ENCODE peak calls at places on chromosomes 1 and 21, in seven cellular contexts. P, U, B, J, S, O and K are unnamed samples.

GRCh38 chr1:155174334-155175280 is 958 bp downstream of the TRIM46 start:
- DNase-seq in P (peak), U (peak), B (no peak), J (no peak), S (peak), O (no peak), K (no peak)

GRCh38 chr21:42306366-42307035 is 8.7 kb downstream of the TFF3 start:
- DNase-seq in P (peak), U (no peak), B (no peak), J (no peak), S (no peak), O (no peak), K (no peak)

GRCh38 chr1:201480231-201481003 is 11.4 kb upstream of the PHLDA3 start:
- DNase-seq in P (peak), U (peak), B (peak), J (peak), S (peak), O (peak), K (peak)

GRCh38 chr1:31788138-31788824 is 24.1 kb upstream of the ADGRB2 start:
- DNase-seq in P (peak), U (peak), B (peak), J (peak), S (peak), O (peak), K (peak)

GRCh38 chr1:221791846-221792245 is 50.0 kb upstream of the DUSP10 start:
- DNase-seq in P (no peak), U (no peak), B (no peak), J (no peak), S (no peak), O (no peak), K (no peak)

GRCh38 chr1:67978988-67979516 is 71.4 kb downstream of the DIRAS3 start:
- DNase-seq in P (no peak), U (no peak), B (peak), J (no peak), S (no peak), O (no peak), K (peak)

GRCh38 chr1:83901547-83902155 is 97.3 kb downstream of the TTLL7 start:
- DNase-seq in P (peak), U (no peak), B (peak), J (no peak), S (no peak), O (no peak), K (peak)

GRCh38 chr1:200040516-200041138 is 13.1 kb downstream of the NR5A2 start:
- DNase-seq in P (no peak), U (no peak), B (no peak), J (no peak), S (peak), O (no peak), K (no peak)

GRCh38 chr1:154502066-154502741 is at the start of the genes SHE and TDRD10:
- DNase-seq in P (no peak), U (no peak), B (no peak), J (no peak), S (peak), O (peak), K (no peak)

GRCh38 chr1:47563206-47563605 is 125.4 kb downstream of the FOXD2 start:
- DNase-seq in P (no peak), U (no peak), B (no peak), J (peak), S (no peak), O (no peak), K (no peak)

GRCh38 chr1:27111771-27112573 is 43.0 kb downstream of the SLC9A1 start:
- DNase-seq in P (peak), U (peak), B (peak), J (peak), S (no peak), O (peak), K (peak)

DNA sequence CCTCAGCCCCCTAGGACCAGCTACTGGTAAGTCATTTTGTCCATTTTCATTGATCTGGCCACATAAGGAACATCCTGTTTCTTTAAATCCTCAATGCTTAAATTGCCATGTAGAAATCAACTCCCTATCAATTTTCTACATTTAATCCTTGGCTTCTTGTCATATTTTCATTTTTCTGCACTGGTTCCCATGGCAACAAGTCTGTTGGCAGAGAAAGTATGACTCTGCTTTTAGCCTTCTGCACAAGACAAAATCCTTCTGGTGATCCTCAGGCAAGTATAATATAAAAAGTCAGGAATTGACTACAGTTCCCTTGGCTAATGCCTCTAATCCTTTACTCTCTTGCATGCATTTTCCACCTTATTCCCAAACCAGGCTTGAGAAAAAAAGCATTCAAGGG is 65.0 kb downstream of the LRRC40 start:
- DNase-seq in P (no peak), U (no peak), B (no peak), J (no peak), S (no peak), O (no peak), K (no peak)
- H3K4me3 ChIP-seq in P (no peak), U (no peak), B (no peak), J (no peak), S (no peak), O (no peak), K (no peak)

DNA sequence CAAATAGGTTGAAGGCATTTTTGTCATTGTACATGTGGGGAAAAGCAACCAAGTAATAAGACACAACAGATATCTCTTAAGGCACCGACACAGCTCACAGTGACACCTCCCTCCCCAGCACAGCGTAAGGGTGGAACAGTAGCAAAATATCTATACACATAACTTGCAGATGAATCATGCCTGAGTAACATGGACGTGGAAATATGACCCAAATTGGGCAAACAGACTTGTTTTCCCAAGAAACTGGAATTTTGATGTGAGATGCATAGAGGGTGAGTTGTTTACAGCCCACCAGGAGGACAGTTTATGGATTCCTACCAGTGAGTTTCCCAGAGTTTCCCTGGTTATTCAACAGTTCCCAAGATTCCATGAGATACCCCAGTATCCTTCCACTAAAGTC is 7.3 kb upstream of the DR1 start:
- DNase-seq in P (no peak), U (no peak), B (peak), J (no peak), S (no peak), O (no peak), K (peak)
- H3K4me3 ChIP-seq in P (no peak), U (no peak), B (no peak), J (no peak), S (no peak), O (no peak), K (no peak)

GRCh38 chr1:84944767-84945486 is 51.9 kb upstream of the LPAR3 start:
- DNase-seq in P (peak), U (peak), B (peak), J (peak), S (peak), O (peak), K (peak)
- H3K4me3 ChIP-seq in P (peak), U (peak), B (peak), J (peak), S (no peak), O (peak), K (no peak)

GRCh38 chr1:18900303-18900841 is 2.0 kb downstream of the ALDH4A1 start:
- DNase-seq in P (no peak), U (no peak), B (no peak), J (no peak), S (no peak), O (no peak), K (no peak)

GRCh38 chr1:18902523-18903312 is at the start of gene ALDH4A1:
- DNase-seq in P (peak), U (peak), B (peak), J (peak), S (peak), O (peak), K (peak)

GRCh38 chr1:18899363-18900049 is 2.8 kb downstream of the ALDH4A1 start:
- DNase-seq in P (no peak), U (no peak), B (no peak), J (no peak), S (no peak), O (no peak), K (peak)

GRCh38 chr1:18901952-18902522 is 318 bp downstream of the ALDH4A1 start:
- DNase-seq in P (no peak), U (no peak), B (no peak), J (peak), S (peak), O (peak), K (no peak)

GRCh38 chr1:18901147-18901951 is 1.0 kb downstream of the ALDH4A1 start:
- DNase-seq in P (no peak), U (no peak), B (no peak), J (peak), S (no peak), O (no peak), K (no peak)
- H3K4me3 ChIP-seq in P (peak), U (no peak), B (peak), J (peak), S (peak), O (peak), K (peak)

DNA sequence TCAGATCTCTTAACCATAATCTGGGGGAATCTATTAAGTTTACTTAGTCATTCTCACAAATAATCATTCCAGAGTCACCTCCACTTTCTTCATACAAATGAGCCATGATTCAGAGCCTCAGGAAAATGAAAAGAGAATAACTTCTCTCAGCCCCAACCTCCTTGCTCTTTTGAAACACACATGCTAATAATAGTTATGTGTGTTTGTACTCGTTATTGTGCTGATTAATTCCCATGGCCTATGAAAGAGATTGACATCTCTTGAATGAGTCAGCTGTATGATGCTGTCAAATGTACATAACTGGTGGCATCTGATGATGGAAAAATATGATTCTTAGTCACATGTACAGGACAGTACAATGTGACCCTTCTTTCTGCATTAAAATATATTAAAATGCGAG is 41.5 kb downstream of the DTL start:
- DNase-seq in P (no peak), U (no peak), B (peak), J (no peak), S (no peak), O (no peak), K (peak)
- H3K4me3 ChIP-seq in P (no peak), U (no peak), B (no peak), J (no peak), S (no peak), O (no peak), K (no peak)

GRCh38 chr1:181189691-181190361 is 101.3 kb downstream of the IER5 start:
- DNase-seq in P (peak), U (peak), B (peak), J (peak), S (peak), O (peak), K (peak)
- H3K4me3 ChIP-seq in P (peak), U (no peak), B (peak), J (no peak), S (peak), O (peak), K (no peak)

DNA sequence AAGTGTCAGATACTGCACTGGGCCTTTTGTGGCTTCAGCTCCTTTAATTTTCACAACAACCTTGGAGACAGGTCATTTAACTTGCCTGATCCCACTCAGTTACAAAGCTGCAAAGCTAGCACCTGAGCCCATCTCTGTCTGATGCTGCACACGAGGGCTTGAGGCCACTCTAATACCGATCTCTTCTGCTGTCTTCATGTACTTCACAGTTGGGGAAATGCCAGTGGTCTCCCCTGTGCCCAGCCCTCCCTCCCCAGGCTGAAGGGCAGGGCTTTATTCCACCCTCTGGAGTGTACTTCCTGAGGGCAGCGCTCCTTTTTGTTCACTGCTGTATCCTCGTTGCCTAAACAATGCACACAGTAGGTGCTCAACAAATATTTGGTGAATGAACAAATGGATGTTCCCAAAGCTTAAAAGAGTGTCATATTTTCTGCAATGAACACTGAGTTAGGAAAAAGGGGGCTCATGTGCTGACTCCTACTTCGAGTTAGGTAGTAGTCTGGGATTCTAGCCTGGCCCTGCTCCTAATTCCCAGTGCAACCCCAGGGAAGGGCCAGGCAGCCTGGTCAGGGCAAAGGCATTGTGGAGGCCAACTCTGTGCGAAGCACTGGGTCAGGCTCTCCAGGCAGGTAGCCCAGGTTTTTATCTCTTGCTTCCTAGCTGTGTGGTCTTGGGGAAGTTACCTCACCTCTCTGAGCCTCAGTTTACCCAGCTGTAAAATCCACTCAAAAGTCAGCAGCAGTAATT is 1.1 kb downstream of the TMCO4 start:
- DNase-seq in P (no peak), U (no peak), B (no peak), J (peak), S (no peak), O (no peak), K (no peak)
- H3K4me3 ChIP-seq in P (peak), U (no peak), B (peak), J (peak), S (no peak), O (peak), K (no peak)

DNA sequence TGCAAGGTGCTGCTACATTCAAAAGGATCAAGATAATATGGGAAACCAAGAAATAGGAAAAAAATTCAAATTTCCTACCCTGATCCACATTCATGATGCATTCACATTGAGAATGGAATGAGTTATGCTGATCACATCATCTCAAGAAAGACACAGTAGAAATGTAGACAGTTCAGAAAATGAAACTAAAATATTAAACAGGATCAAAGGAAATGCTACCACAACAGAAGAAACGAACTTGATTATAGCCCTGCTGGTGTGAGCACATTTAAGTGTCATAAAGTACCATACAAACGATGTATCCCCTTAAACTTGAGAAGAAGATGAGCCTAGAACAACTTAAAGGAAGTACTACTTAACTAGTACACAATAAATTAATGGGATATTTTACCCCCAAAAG is 21.3 kb downstream of the SYDE2 start:
- DNase-seq in P (no peak), U (peak), B (no peak), J (no peak), S (no peak), O (no peak), K (no peak)
- H3K4me3 ChIP-seq in P (no peak), U (no peak), B (no peak), J (no peak), S (no peak), O (no peak), K (no peak)

GRCh38 chr1:59924653-59925052 is 1.9 kb downstream of the CYP2J2 start:
- DNase-seq in P (no peak), U (no peak), B (no peak), J (no peak), S (no peak), O (no peak), K (no peak)
- H3K4me3 ChIP-seq in P (no peak), U (no peak), B (no peak), J (no peak), S (no peak), O (peak), K (no peak)

GRCh38 chr1:91891969-91892368 is 6.0 kb upstream of the TGFBR3 start:
- DNase-seq in P (no peak), U (no peak), B (no peak), J (peak), S (peak), O (no peak), K (no peak)
- H3K4me3 ChIP-seq in P (no peak), U (no peak), B (no peak), J (no peak), S (no peak), O (no peak), K (no peak)